ENCODE peak calls at places on chromosomes 13 and 19, in seven cellular contexts. G is esophagus muscularis mucosa, M is mucosa of descending colon, I is heart left ventricle, U is mesendoderm, X is cardiac muscle cell, A is foreskin keratinocyte. C is an unnamed sample. For H3K4me1, the result is how much of the 10 kb centered on the place peaks cover.

GRCh38 chr19:7801020-7801570 is 28.9 kb upstream of the EVI5L start:
- DNase-seq in X (no peak), U (no peak), A (no peak), I (no peak), M (no peak), G (no peak), C (no peak)

GRCh38 chr13:99015606-99016520 is 38.0 kb upstream of the DOCK9 start:
- DNase-seq in X (no peak), A (no peak), G (no peak), M (no peak), U (no peak), I (no peak), C (no peak)

GRCh38 chr19:1122972-1123363 is 19.2 kb downstream of the GPX4 start:
- DNase-seq in G (no peak), M (peak), X (peak), I (no peak), U (peak), A (no peak), C (no peak)

GRCh38 chr13:49821216-49821820 is 28.8 kb upstream of the KPNA3 start:
- DNase-seq in U (no peak), M (no peak), A (no peak), X (peak), G (no peak), I (no peak), C (no peak)

GRCh38 chr19:57754091-57754673 is 7.6 kb downstream of the ZNF776 start:
- DNase-seq in U (no peak), G (no peak), I (no peak), M (no peak), X (no peak), A (no peak), C (no peak)

GRCh38 chr13:59722580-59722900 is 441.2 kb downstream of the DIAPH3 start:
- DNase-seq in I (no peak), U (peak), M (peak), G (no peak), X (no peak), A (no peak), C (no peak)

GRCh38 chr13:24684600-24684998 is 4.4 kb downstream of the ATP12A start:
- DNase-seq in G (no peak), A (no peak), U (no peak), I (no peak), M (no peak), X (peak), C (no peak)

GRCh38 chr19:8209111-8209964 is at the start of gene CERS4:
- DNase-seq in M (peak), X (peak), U (peak), A (no peak), G (no peak), I (peak), C (peak)

GRCh38 chr19:11198175-11198534 is 810 bp upstream of the KANK2 start:
- DNase-seq in A (no peak), M (no peak), U (no peak), I (no peak), G (no peak), X (no peak), C (no peak)

DNA sequence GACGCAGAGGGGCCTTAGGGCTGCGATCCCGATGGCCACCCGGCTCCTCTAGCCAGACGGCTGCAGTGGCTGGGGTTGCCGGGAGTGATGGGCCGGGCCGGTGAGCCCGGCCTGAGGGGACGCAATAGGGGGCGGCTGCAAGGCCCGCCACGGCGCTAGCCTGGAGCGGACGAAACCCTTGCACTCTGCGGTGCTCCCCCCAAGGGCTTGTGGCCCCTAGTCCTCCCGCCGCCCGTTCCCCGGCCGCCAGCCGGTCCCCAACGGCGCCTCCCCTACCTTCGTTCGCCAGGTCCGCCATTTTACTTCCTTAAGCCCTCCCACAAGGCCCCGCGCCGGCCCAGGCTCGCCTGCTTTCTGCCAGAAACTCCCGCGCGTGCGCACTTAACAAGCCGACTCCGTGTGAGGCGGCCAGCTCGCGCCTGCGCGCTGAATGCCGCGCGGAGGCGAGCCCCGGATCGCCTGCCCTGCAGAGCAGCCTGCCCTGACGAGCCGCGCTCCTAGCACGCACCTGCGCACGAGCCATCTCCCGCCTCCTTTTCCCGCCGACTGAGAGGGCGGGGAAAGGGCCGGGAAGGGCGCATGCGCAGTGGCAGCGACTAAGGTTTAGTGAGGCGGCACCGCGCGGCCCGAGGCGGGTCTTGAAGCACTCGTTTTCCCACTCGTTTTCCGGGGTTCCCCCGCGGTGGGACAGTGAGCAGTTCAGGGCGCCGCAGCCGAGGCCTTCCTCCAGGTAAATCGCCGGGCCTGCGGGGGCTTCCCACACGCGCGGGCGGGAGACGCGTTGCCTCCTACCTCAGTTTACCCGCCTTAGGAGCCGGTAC is at the start of gene RANBP3:
- DNase-seq in I (peak), G (peak), U (peak), X (peak), A (peak), M (peak), C (peak)
- H3K4me1 ChIP-seq in I (under half), G (half or more), U (under half), X (under half), A (under half), M (under half), C (under half)

GRCh38 chr19:54351474-54351873 is 12.5 kb upstream of the LILRA4 start:
- DNase-seq in M (no peak), G (no peak), U (no peak), A (no peak), I (no peak), X (no peak), C (no peak)
- H3K4me1 ChIP-seq in M (under half), G (under half), U (under half), A (under half), I (under half), X (under half), C (under half)

GRCh38 chr19:31392514-31392913 is 43.3 kb upstream of the TSHZ3 start:
- DNase-seq in M (no peak), G (no peak), X (peak), U (peak), A (no peak), I (no peak), C (no peak)
- H3K4me1 ChIP-seq in M (under half), G (under half), X (under half), U (under half), A (under half), I (under half), C (under half)

GRCh38 chr19:18010149-18010548 is 2.2 kb downstream of the ARRDC2 start:
- DNase-seq in M (no peak), U (no peak), A (no peak), I (no peak), G (no peak), X (no peak), C (no peak)

GRCh38 chr19:18014197-18014596 is 6.2 kb downstream of the ARRDC2 start:
- DNase-seq in G (no peak), M (no peak), X (no peak), I (no peak), U (no peak), A (no peak), C (no peak)

GRCh38 chr19:18009412-18010066 is 1.6 kb downstream of the ARRDC2 start:
- DNase-seq in G (no peak), M (no peak), U (no peak), X (no peak), I (no peak), A (no peak), C (no peak)

GRCh38 chr19:18013621-18014111 is 5.7 kb downstream of the ARRDC2 start:
- DNase-seq in G (no peak), I (peak), A (no peak), M (no peak), U (no peak), X (no peak), C (peak)

DNA sequence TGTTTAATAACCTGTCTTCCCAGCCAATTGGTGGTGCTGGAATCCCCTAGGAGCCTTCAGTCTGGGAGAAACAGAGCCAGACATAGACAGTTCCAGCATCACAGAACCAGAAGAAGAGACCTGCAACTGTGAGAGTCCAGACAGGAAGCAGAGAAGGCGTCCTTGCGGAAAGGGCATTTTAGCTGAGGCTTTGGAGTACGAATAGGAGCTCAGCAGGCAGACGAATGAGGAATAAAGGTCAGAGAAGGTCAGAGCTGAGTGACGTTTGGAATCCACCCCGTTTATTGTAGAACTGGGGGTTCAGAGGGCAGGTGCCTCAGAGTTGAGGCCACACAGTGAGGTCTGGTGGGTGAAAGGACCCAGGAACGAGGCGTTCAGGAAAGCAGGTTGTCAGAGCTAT is 5.2 kb downstream of the ARRDC2 start:
- DNase-seq in X (no peak), A (no peak), U (no peak), M (no peak), G (no peak), I (no peak), C (no peak)
- H3K4me1 ChIP-seq in X (under half), A (under half), U (under half), M (under half), G (half or more), I (under half), C (under half)

GRCh38 chr13:114109646-114110045 is 22.8 kb downstream of the RASA3 start:
- DNase-seq in G (no peak), A (no peak), I (no peak), M (no peak), U (no peak), X (no peak), C (peak)

GRCh38 chr13:114111577-114111976 is 20.8 kb downstream of the RASA3 start:
- DNase-seq in X (no peak), M (no peak), I (no peak), A (no peak), U (no peak), G (no peak), C (peak)

GRCh38 chr13:114108894-114109293 is 23.5 kb downstream of the RASA3 start:
- DNase-seq in A (no peak), I (no peak), U (no peak), G (no peak), X (no peak), M (peak), C (no peak)

GRCh38 chr13:114108141-114108761 is 24.2 kb downstream of the RASA3 start:
- DNase-seq in A (no peak), I (no peak), U (no peak), G (no peak), X (no peak), M (peak), C (peak)

DNA sequence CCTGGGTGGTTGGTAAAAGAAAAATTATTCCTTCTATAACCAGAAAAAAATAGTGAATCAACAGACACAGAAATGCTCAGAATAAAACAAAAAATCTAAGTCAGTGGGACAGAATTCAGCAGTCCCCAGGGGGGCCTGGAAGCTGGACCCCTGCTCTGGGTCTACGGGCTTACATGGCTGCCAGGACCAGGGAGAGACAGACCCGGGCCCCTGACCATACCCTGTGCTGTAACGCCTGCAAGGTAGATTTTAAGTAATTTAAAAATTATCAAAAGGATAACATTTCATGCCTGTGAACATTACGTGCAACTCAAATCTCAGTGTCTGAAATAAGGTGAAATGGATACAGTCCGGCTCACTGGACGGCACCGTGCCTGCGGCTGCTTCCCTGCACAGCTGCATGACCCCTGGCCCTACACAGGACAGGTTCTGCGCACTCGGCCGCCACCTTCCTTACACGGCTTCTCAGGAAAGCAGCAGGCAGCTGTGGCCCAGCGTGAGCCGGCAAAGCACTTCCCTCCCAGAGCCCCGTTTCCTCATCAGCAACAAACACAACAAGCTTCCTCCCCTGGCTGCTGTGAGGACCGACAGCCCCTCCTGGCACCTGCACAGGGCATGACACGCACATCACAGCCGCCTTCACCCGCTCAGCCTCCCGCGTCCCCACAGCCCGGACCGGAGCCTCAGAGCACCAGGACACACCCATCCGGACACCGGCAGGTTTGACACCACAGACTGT is 22.2 kb downstream of the RASA3 start:
- DNase-seq in X (no peak), I (no peak), U (peak), G (no peak), A (no peak), M (no peak), C (peak)
- H3K4me1 ChIP-seq in X (under half), I (under half), U (under half), G (half or more), A (under half), M (under half), C (under half)

DNA sequence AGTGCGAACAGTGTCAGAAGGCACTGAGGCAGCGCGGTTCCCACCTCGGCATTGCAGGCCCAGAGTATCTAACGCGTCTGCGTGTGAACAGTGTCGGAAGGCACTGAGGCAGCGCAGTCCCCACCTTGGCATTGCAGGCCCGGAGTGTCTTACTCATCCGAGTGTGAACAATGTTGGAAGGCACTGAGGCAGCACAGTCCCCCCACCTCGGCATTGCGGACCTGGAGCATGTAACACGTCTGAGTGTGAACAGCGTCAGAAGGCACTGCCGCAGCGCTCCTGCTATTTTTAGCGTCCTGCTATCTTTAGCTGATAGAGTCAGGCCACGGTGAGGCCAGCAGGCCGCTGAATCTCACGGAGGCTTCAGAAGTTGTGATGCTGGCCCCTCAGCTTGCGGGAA is 39.6 kb downstream of the ATP11A start:
- DNase-seq in I (peak), X (peak), M (no peak), U (peak), A (no peak), G (no peak), C (no peak)
- H3K4me1 ChIP-seq in I (half or more), X (half or more), M (under half), U (under half), A (under half), G (under half), C (under half)